ENCODE peak calls at places on chromosome 21, in seven cellular contexts. I, S, L, Q, Z, K and C are unnamed samples.

GRCh38 chr21:34011660-34012059 is 61.7 kb upstream of the MRPS6 start:
- DNase-seq in I (no peak), K (no peak), S (no peak), Z (no peak), L (no peak), Q (no peak), C (no peak)

GRCh38 chr21:36288651-36289243 is 31.2 kb upstream of the MORC3 start:
- DNase-seq in Q (no peak), S (no peak), L (no peak), Z (peak), I (no peak), K (no peak), C (no peak)

GRCh38 chr21:17527711-17528110 is 14.9 kb downstream of the CXADR start:
- DNase-seq in I (no peak), K (no peak), Q (peak), Z (no peak), L (no peak), S (no peak), C (no peak)

GRCh38 chr21:41878831-41879189 is 334 bp downstream of the PRDM15 start:
- DNase-seq in L (peak), I (peak), K (peak), Z (peak), S (peak), Q (peak), C (peak)

GRCh38 chr21:27769763-27770162 is 802.9 kb upstream of the ADAMTS5 start:
- DNase-seq in K (no peak), Q (peak), S (peak), L (peak), I (no peak), Z (no peak), C (no peak)

GRCh38 chr21:42414928-42415769 is 11.4 kb downstream of the UBASH3A start:
- DNase-seq in S (peak), Q (peak), K (peak), I (no peak), Z (peak), L (no peak), C (no peak)

GRCh38 chr21:29102791-29103257 is 27.6 kb upstream of the MAP3K7CL start:
- DNase-seq in S (peak), L (no peak), Z (no peak), I (no peak), K (no peak), Q (no peak), C (no peak)

GRCh38 chr21:41366522-41367151 is 4.8 kb downstream of the MX2 start:
- DNase-seq in L (peak), K (peak), Z (peak), Q (peak), I (peak), S (peak), C (no peak)

GRCh38 chr21:27804515-27804914 is 837.6 kb upstream of the ADAMTS5 start:
- DNase-seq in S (no peak), Z (no peak), Q (no peak), L (peak), I (no peak), K (no peak), C (no peak)

GRCh38 chr21:41499920-41500319 is 8.0 kb downstream of the TMPRSS2 start:
- DNase-seq in K (no peak), Z (no peak), S (no peak), Q (no peak), L (no peak), I (no peak), C (no peak)

GRCh38 chr21:45590726-45591618 is 48.7 kb upstream of the SLC19A1 start:
- DNase-seq in Q (peak), S (peak), Z (peak), I (no peak), L (no peak), K (peak), C (no peak)

GRCh38 chr21:46206163-46207005 is 22.1 kb upstream of the SPATC1L start:
- DNase-seq in K (no peak), Z (no peak), S (no peak), Q (no peak), L (no peak), I (no peak), C (no peak)

GRCh38 chr21:45576838-45577737 is 34.8 kb upstream of the SLC19A1 start:
- DNase-seq in Z (no peak), Q (no peak), S (no peak), I (no peak), K (no peak), L (no peak), C (no peak)

GRCh38 chr21:36454079-36454478 is 25.8 kb downstream of the CLDN14 start:
- DNase-seq in K (no peak), L (no peak), Q (no peak), Z (no peak), I (no peak), S (no peak), C (no peak)

GRCh38 chr21:46022551-46023107 is 41.1 kb downstream of the COL6A1 start:
- DNase-seq in K (peak), I (no peak), L (peak), Q (no peak), Z (no peak), S (no peak), C (no peak)

GRCh38 chr21:29091032-29091431 is 17.6 kb upstream of the CCT8 start:
- DNase-seq in L (peak), I (no peak), S (no peak), K (peak), Q (peak), Z (peak), C (no peak)

GRCh38 chr21:23977971-23978370 is 1629.3 kb downstream of the MRPL39 start:
- DNase-seq in S (peak), K (no peak), Z (no peak), Q (peak), L (no peak), I (no peak), C (no peak)

DNA sequence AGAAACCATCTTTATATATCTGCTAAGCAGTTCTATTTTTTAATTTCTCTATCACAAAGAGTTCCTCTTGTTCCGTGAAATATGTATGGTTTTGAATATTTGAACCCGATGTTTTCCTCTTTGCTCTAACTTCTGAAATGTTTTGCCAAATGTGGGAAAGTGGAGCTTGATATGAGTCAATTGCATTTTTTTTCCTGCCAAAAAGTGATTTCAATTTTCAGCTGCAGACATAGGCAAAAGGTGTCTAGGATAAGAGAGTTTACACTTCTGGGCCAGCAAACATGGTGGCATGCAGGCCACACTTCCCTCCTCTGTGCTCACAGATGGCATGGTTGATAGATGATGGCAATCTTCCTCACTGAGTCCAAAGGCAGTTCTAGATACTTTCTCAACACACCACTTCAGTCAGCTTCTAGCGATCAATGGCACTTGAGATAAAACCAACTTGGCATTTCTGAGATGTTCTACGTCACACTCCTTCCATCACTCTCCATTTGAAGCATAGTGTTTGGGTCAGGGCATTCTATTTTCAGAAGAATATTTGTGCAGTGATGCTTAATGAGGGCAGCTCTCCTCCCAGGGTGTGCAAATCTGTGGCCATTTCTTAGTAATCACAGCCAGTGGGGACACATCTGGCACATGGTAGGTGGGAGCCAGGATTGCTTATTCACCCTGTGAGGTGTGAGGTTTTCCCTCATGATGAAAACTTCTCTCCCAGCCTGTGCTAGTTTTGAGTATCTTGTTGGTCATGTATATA is 54.4 kb upstream of the SCAF4 start:
- DNase-seq in S (no peak), I (no peak), L (no peak), Q (no peak), K (no peak), Z (no peak), C (no peak)
- TF ChIP-seq CTCF in S (no peak), I (no peak), L (no peak), Q (no peak), K (no peak), Z (no peak), C (peak)

DNA sequence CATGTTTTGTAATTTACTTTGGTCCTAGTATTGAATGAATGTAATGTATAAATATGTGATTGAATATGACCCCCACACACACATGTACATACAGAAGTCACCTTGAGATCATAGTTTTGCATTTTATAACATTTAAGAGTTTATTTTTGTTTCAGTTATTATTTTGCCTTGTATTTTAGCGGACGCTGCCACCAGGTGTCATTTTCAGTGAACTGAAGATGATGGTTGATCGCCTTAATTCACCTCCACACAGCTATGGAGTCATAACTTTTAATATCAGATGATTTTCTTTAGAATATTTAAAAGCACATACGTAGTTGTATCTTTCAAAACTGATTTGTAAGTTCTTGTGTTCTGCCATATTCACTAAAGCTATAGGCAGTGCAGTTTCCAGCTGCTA is 130.4 kb downstream of the DYRK1A start:
- DNase-seq in Q (peak), Z (no peak), K (no peak), S (no peak), I (no peak), L (peak), C (no peak)
- TF ChIP-seq CTCF in Q (peak), Z (peak), K (peak), S (peak), I (peak), L (peak), C (peak)

DNA sequence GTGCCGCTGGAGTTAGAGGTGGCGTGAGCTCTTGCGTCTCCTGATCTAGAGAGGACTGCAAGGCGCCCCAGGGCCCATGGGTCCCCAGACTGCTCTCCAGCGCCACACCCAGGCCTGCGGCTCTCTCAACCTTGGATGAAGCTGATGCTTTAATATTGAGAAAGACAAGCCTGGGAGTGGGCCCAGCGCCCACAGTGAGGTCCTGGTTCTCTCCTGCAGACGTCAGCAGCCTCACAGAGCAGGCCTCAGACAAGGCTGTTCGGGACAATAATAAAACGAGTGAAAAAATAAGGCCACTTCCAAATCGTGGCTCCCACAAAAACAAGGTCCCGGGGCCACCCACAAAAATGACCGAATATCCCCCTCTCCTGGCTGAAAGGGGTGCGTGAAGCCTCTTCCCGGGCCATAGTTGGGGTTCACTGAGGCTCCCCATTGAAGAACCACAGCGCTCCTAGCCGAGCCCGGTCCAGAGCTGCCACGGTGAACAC is 6.0 kb upstream of the DNMT3L start:
- DNase-seq in K (no peak), I (no peak), Q (no peak), L (no peak), Z (no peak), S (peak), C (no peak)
- TF ChIP-seq CTCF in K (peak), I (no peak), Q (no peak), L (no peak), Z (peak), S (no peak), C (no peak)

GRCh38 chr21:20971296-20971921 is 26.8 kb upstream of the NCAM2 start:
- DNase-seq in S (peak), Z (no peak), Q (peak), I (no peak), K (peak), L (peak), C (peak)
- TF ChIP-seq CTCF in S (peak), Z (peak), Q (peak), I (no peak), K (peak), L (peak), C (peak)